ENCODE peak calls at places on chromosomes 16 and 17, in ten cellular contexts. F, B, S, Y, N, X, D, Q, Z and K are unnamed samples.

GRCh38 chr17:17751489-17751995 is 70.3 kb downstream of the RAI1 start:
- DNase-seq in F (no peak), Z (no peak), Q (peak; percentile 22), D (no peak), B (no peak), X (no peak), Y (no peak), N (no peak), S (no peak), K (no peak)

GRCh38 chr16:84643677-84644076 is 4.6 kb upstream of the KLHL36 start:
- DNase-seq in B (no peak), Q (no peak), S (no peak), Y (no peak), F (no peak), X (no peak), N (no peak), Z (no peak), D (no peak), K (no peak)

GRCh38 chr17:3911271-3912053 is 4.8 kb downstream of the P2RX1 start:
- DNase-seq in Q (no peak), S (no peak), N (no peak), B (peak; percentile 72), X (peak; percentile 95), Y (no peak), Z (no peak), F (no peak), D (no peak), K (no peak)

GRCh38 chr17:2083613-2084128 is 28.8 kb downstream of the HIC1 start:
- DNase-seq in N (no peak), S (no peak), D (no peak), Q (peak; percentile 37), F (no peak), X (no peak), Z (peak; percentile 77), Y (peak; percentile 68), B (peak; percentile 44), K (no peak)

GRCh38 chr17:43958953-43959352 is 5.2 kb upstream of the PYY start:
- DNase-seq in X (no peak), Z (no peak), N (no peak), Y (no peak), Q (no peak), S (peak; percentile 18), D (no peak), F (no peak), B (no peak), K (no peak)

GRCh38 chr16:50407351-50407750 is 38.6 kb upstream of the BRD7 start:
- DNase-seq in Q (no peak), S (no peak), Y (no peak), N (no peak), D (peak; percentile 72), F (peak; percentile 82), X (no peak), Z (no peak), B (no peak), K (no peak)

GRCh38 chr16:8972843-8973586 is 9.3 kb upstream of the USP7 start:
- DNase-seq in X (no peak), N (no peak), Y (no peak), Z (no peak), B (no peak), F (no peak), Q (no peak), D (no peak), S (no peak), K (no peak)

GRCh38 chr16:81551821-81552304 is 107.3 kb downstream of the CMIP start:
- DNase-seq in Q (peak; percentile 64), S (no peak), D (no peak), B (no peak), Y (peak; percentile 41), Z (peak; percentile 63), X (no peak), F (no peak), N (no peak), K (no peak)

GRCh38 chr17:64056269-64057005 is 36.0 kb upstream of the ICAM2 start:
- DNase-seq in Z (no peak), B (peak; percentile 27), N (no peak), D (no peak), Q (no peak), S (peak; percentile 49), X (no peak), F (no peak), Y (no peak), K (no peak)

GRCh38 chr17:77280304-77280910 is 139.6 kb downstream of the SEC14L1 start:
- DNase-seq in B (peak; percentile 65), Q (peak; percentile 53), Z (peak; percentile 71), N (no peak), F (no peak), X (no peak), D (no peak), S (peak; percentile 96), Y (no peak), K (no peak)

GRCh38 chr16:14377326-14377725 is 252.7 kb downstream of the PARN start:
- DNase-seq in Q (no peak), Y (no peak), N (no peak), X (no peak), B (no peak), D (no peak), F (no peak), S (no peak), Z (no peak), K (no peak)

GRCh38 chr17:42459256-42459982 is 741 bp downstream of the ATP6V0A1 start:
- DNase-seq in Y (peak; percentile 64), X (peak; percentile 88), D (peak; percentile 41), F (peak; percentile 93), Z (peak; percentile 72), S (no peak), B (peak; percentile 66), N (peak; percentile 72), Q (no peak), K (peak; percentile 81)

DNA sequence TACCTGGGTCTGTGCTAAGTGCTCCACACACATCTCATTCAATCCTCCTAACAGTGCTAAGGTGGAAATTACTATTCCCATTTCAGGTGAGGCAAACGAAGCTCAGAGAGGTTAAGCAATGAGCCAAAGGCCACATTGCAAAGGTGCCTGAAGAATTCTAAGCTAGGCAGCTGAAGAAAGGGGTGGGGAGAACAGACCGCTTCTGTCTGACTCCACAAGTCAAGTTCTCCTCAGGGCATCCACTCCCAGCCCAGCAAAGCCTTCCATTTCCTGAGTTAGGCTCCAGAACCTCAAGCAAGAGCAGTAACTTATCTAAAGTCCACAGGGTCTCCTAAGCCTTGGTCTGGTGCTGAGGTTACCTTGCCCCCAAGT is 27.0 kb upstream of the MRPS23 start:
- DNase-seq in N (no peak), X (no peak), S (no peak), Y (no peak), Q (no peak), B (no peak), D (no peak), Z (no peak), F (no peak), K (no peak)
- H3K4me1 ChIP-seq in N (peaks cover 55% of the 10 kb centered on the region), X (peaks cover 42% of the 10 kb centered on the region), S (peaks cover 79% of the 10 kb centered on the region), Y (peaks cover 63% of the 10 kb centered on the region), Q (peaks cover 58% of the 10 kb centered on the region), B (peaks cover 66% of the 10 kb centered on the region), D (peaks cover 39% of the 10 kb centered on the region), Z (peaks cover 43% of the 10 kb centered on the region), F (peaks cover 98% of the 10 kb centered on the region), K (peaks cover 30% of the 10 kb centered on the region)

DNA sequence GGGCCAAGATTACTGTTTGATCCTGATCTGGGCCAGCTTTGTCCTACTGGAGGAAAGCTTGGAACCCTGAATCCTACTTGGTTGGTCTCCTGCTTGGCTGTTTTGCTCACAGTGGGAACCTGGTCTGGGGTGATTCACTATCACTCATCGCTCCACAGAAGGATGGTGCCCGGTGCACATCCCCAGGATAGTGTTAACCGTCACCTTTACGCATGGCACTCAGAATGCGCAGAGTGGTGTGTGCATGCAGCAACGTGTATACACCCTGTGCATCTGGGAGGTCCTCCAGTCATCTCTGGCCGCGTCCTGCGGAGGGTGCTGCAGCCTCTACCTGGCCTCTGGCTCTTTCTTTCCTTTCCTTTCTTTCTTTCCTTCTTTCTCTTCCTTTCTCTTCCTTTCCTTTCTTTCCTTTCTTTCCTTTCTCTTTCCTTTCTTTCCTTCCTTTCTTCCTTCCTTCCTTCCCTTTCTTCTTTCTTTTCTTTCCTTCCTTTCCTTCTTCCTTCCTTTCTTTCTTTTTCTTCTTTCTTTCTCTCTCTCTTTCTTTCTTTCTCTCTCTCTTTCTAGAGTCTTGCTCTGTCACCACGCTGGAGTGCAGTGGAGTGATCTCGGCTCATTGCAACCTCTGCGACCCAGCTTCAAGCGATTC is 13.1 kb downstream of the SOCS3 start:
- DNase-seq in N (no peak), X (no peak), F (no peak), S (peak; percentile 60), D (no peak), Q (no peak), Y (no peak), Z (no peak), B (no peak), K (no peak)
- TF ChIP-seq CTCF in N (no peak), X (no peak), F (no peak), S (peak; percentile 15), D (no peak), Q (no peak), Y (no peak), Z (no peak), B (no peak), K (no peak)

DNA sequence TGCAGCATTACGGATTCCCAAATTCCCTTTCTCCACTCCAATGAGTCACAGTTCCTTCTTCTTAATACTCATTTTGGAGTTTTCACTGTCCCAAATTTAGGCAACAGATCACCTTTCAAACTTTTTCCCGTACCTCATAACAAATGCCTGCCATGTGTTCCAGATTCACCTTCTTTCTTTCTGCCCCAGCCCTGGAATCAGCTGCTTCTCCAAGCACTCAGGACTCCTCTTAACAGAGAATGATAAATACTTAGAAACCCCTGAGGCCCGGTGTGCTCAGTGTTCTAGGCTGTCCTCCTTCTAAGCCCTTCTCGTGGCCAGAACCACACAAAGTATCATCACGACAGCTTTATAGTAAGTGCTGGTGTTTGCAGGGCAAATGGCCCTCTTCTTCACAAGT is 14.9 kb downstream of the CSNK1D start:
- DNase-seq in S (no peak), B (no peak), D (no peak), N (no peak), Y (no peak), F (no peak), Z (no peak), X (no peak), Q (no peak), K (no peak)
- H3K4me1 ChIP-seq in S (no peaks in the 10 kb centered on the region), B (no peaks in the 10 kb centered on the region), D (no peaks in the 10 kb centered on the region), N (no peaks in the 10 kb centered on the region), Y (peaks cover 16% of the 10 kb centered on the region), F (peaks cover 30% of the 10 kb centered on the region), Z (peaks cover 7% of the 10 kb centered on the region), X (peaks cover 32% of the 10 kb centered on the region), Q (no peaks in the 10 kb centered on the region), K (no peaks in the 10 kb centered on the region)

DNA sequence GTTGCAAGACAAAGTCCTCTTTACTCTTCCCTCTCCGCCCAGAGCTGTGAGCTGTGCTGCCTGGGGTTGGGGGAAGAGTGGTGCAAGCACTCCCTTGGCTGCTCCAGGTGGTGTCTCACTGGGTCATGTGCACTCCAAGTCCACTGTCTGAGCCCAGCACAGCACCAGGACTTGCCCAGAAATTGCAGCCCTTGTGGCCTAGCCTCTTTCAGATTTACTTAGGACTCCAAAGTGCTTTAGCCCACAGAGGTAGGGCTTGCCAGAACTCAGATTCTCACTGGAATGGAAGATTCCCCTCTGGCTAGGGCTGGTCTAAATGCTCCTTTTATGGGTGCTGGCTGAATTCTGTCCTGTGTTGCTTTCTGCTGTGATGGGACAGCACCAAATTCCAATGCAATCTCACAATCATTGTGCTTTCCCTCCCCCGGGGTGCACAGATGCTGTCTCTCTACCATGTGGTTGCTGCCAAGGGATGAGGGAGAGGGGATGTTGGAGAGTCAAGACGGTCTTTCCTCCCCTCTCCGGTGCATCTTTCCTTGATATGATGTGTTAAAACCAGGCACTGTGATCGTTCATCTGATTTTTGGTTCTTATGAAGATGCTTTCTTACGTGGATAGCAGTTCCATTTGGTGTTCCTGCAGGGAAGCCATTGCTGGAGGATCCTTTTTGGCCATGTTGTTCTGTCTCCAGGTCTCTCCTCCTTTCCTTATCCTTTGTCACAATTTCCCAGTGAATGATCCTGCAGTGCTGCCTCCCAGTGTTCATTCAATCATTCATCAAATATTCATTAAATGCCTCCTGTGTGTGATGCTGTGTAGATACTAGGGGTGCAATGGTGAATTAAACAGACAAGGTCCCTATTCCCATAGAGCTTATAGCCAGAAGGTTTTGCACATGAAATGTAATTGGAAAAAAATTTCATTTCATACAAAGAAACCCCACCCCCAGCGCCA is 216.3 kb downstream of the SPECC1 start:
- DNase-seq in D (no peak), N (no peak), X (no peak), Z (no peak), S (peak; percentile 34), F (no peak), Y (no peak), Q (no peak), B (no peak), K (no peak)
- TF ChIP-seq CTCF in D (peak; percentile 12), N (no peak), X (no peak), Z (no peak), S (peak; percentile 50), F (no peak), Y (no peak), Q (no peak), B (no peak), K (no peak)